ENCODE peak calls at places on chromosomes 5 and 9, in four cellular contexts. C is cardiac muscle cell, M is dorsolateral prefrontal cortex, P is HFFc6. A is an unnamed sample.

GRCh38 chr5:124956471-124957029 is 210.1 kb upstream of the ZNF608 start:
- DNase-seq in C (no peak), M (no peak), P (no peak), A (no peak)

GRCh38 chr5:120794121-120794520 is 330.0 kb downstream of the PRR16 start:
- DNase-seq in C (no peak), M (no peak), P (no peak), A (no peak)

GRCh38 chr5:175113947-175114346 is 330.0 kb downstream of the DRD1 start:
- DNase-seq in C (no peak), M (no peak), P (no peak), A (no peak)

GRCh38 chr5:131194725-131195124 is 24.0 kb downstream of the LYRM7 start:
- DNase-seq in C (no peak), M (no peak), P (no peak), A (no peak)

GRCh38 chr5:157323107-157323706 is 57.3 kb downstream of the CYFIP2 start:
- DNase-seq in C (no peak), M (no peak), P (no peak), A (no peak)

GRCh38 chr5:123209163-123210013 is 120.3 kb downstream of the PRDM6 start:
- DNase-seq in C (no peak), M (no peak), P (peak; percentile 88), A (no peak)

GRCh38 chr5:168747987-168748777 is 169.0 kb upstream of the PANK3 start:
- DNase-seq in C (peak; percentile 73), M (no peak), P (no peak), A (peak; percentile 75)

GRCh38 chr5:173577166-173577565 is 39.3 kb downstream of the BOD1 start:
- DNase-seq in C (no peak), M (no peak), P (no peak), A (no peak)

GRCh38 chr5:139482050-139482889 is at the start of gene STING1:
- DNase-seq in C (peak; percentile 48), M (no peak), P (peak; percentile 98), A (peak; percentile 53)

GRCh38 chr9:16661816-16662215 is 208.7 kb downstream of the BNC2 start:
- DNase-seq in C (no peak), M (no peak), P (no peak), A (no peak)

GRCh38 chr5:115807654-115808052 is 8.8 kb downstream of the CDO1 start:
- DNase-seq in C (no peak), M (no peak), P (no peak), A (no peak)

GRCh38 chr5:6291961-6292360 is 86.4 kb downstream of the MED10 start:
- DNase-seq in C (peak; percentile 49), M (no peak), P (no peak), A (no peak)

GRCh38 chr5:35229076-35230042 is 928 bp downstream of the PRLR start:
- DNase-seq in C (peak; percentile 34), M (no peak), P (no peak), A (peak; percentile 67)
- TF ChIP-seq CTCF in C (no peak), M (no peak), P (no peak), A (peak; percentile 43)

GRCh38 chr9:34590376-34591090 is 1.0 kb upstream of the CNTFR start:
- DNase-seq in C (no peak), M (no peak), P (no peak), A (no peak)

GRCh38 chr9:34592895-34593601 is 3.5 kb upstream of the CNTFR start:
- DNase-seq in C (no peak), M (peak; percentile 69), P (no peak), A (no peak)

GRCh38 chr9:34591091-34591910 is 1.8 kb upstream of the CNTFR start:
- DNase-seq in C (peak; percentile 89), M (peak; percentile 91), P (peak; percentile 54), A (peak; percentile 95)

GRCh38 chr9:34594177-34594576 is 4.7 kb upstream of the CNTFR start:
- DNase-seq in C (no peak), M (no peak), P (no peak), A (no peak)

GRCh38 chr9:34591911-34592866 is 2.7 kb upstream of the CNTFR start:
- DNase-seq in C (no peak), M (no peak), P (no peak), A (no peak)
- TF ChIP-seq CTCF in C (no peak), M (no peak), P (peak; percentile 58), A (no peak)

GRCh38 chr5:135885031-135885430 is 10.6 kb downstream of the IL9 start:
- DNase-seq in C (no peak), M (no peak), P (no peak), A (no peak)

GRCh38 chr5:135883026-135883425 is 12.6 kb downstream of the IL9 start:
- DNase-seq in C (no peak), M (no peak), P (no peak), A (no peak)

GRCh38 chr5:135881244-135881643 is 14.4 kb downstream of the IL9 start:
- DNase-seq in C (no peak), M (peak; percentile 61), P (no peak), A (no peak)

GRCh38 chr5:135880801-135881200 is 14.8 kb downstream of the IL9 start:
- DNase-seq in C (no peak), M (no peak), P (no peak), A (no peak)

DNA sequence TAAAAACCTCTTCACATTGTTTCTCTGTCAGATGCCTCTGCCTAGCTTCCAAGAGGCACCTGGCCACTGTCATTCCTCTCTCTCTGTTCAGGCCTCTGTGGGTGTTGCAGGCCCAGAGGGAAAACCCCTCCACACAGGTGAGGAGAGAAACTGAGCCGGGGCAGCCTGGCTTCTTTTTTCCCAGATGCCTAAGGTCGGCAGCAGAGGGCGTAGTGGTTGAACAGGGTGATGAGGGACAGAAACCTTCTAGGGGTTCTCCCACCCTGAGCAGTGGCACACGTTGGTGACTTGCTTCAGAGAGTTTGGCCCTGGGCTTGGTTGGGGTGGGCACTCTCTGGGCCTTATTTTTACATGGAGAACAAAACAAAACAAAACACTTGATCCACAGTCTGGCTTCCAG is 12.2 kb downstream of the IL9 start:
- DNase-seq in C (no peak), M (no peak), P (no peak), A (no peak)
- TF ChIP-seq CTCF in C (no peak), M (no peak), P (peak; percentile 66), A (peak; percentile 30)

DNA sequence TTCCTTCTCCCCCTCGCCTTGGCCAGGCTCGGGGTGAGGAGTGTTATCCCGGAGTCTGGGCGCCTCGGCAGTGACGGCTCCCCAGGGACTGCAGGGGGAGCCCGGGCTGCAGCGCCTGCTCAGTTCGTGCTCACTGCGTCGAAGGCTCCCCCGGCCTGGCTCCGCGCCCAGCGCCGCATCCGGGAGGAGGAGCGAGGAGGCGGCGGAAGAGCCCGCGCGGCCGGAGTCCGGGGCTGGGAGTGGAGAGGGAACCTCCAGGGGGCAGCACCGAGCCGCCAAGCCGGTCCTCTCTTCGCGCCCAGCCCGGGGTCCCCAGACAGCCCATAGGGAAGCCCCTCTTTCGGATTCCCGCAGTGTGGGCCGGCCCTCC is 1.3 kb upstream of the EGR1 start:
- DNase-seq in C (peak; percentile 97), M (peak; percentile 91), P (peak; percentile 94), A (peak; percentile 96)
- TF ChIP-seq CTCF in C (peak; percentile 83), M (peak; percentile 82), P (peak; percentile 97), A (peak; percentile 71)

GRCh38 chr5:69131304-69131703 is 35.6 kb upstream of the CCNB1 start:
- DNase-seq in C (no peak), M (no peak), P (no peak), A (no peak)

GRCh38 chr5:69134126-69134525 is 32.8 kb upstream of the CCNB1 start:
- DNase-seq in C (no peak), M (no peak), P (no peak), A (no peak)

GRCh38 chr5:69129413-69129812 is 35.6 kb downstream of the SLC30A5 start:
- DNase-seq in C (no peak), M (no peak), P (peak; percentile 71), A (no peak)

DNA sequence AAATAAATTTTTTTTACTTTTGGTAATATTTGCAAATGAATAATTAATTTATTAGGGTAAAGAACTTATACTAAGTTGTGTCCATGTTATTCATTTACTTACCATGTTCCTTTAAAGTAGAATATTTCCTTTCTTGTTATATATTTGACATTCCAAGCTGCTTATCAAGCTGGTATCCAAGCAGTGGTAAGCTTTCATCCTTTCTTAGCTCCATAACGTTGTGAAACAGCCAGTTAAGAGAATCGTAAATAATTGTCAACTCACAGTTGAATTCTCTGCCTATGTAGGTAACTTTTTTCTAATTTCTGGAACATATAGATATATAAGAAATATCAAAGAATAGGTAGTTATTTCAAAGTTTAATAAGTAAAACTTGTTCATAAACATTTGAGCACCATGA is 36.4 kb downstream of the SLC30A5 start:
- DNase-seq in C (no peak), M (no peak), P (no peak), A (no peak)
- TF ChIP-seq CTCF in C (no peak), M (no peak), P (no peak), A (no peak)

GRCh38 chr5:61468483-61468865 is 136.4 kb downstream of the ZSWIM6 start:
- DNase-seq in C (no peak), M (no peak), P (no peak), A (no peak)
- TF ChIP-seq CTCF in C (no peak), M (no peak), P (peak; percentile 54), A (no peak)

DNA sequence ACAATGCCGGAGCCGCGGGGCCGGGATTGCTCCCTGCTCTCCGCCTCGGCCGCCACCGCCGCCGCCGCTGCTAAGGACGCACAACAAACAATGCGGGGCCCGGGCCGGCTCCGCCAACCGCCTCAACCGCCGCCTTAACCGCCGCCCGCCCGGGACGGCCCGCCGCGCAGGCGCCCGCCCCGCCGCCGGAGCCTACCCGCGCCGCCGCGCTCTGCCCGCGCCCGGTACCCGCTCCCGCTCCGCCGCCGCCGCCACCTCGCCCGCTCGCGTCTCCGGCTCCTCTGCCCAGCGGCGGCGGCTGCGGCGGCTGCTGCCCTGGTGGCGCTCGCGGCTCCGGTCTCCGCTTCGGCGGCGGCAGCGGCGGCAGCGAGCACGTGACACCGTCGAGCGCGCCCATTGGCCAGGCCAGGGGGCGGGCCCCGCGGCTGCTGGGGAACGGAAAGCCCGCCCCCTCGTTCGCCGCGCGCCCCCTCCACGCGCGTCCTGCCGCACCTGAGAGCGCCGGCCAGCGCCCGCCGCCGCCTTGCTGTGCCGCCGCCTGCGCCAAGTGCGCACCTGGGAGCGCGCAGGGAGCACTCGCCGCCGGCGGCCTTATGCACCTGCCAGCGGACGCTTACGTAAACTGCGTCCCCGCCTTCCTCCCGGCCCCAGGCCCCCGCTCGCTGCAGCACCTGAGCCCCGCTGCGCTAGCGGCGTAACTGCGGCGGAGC is at the start of gene STRBP:
- DNase-seq in C (peak; percentile 96), M (peak; percentile 91), P (peak; percentile 68), A (peak; percentile 99)
- TF ChIP-seq CTCF in C (no peak), M (peak; percentile 30), P (no peak), A (peak; percentile 40)

GRCh38 chr5:169826618-169827017 is 153.7 kb downstream of the INSYN2B start:
- DNase-seq in C (no peak), M (no peak), P (no peak), A (no peak)
- TF ChIP-seq CTCF in C (peak; percentile 29), M (no peak), P (peak; percentile 45), A (peak; percentile 20)

A was measured in GM13977.